ENCODE peak calls at places on chromosomes 1 and 21, in ten cellular contexts. N is left ventricle myocardium inferior, W is osteoblast, J is uterus, V is bronchial epithelial cell, O is stomach, S is cardiac muscle cell, H is MM.1S, R is AG09309, I is fibroblast of lung. C is an unnamed sample.

GRCh38 chr1:239763850-239764249 is 327.8 kb upstream of the FMN2 start:
- DNase-seq in N (no peak), W (no peak), J (no peak), V (no peak), O (no peak), S (no peak), H (no peak), R (no peak), I (no peak), C (no peak)

GRCh38 chr1:195141294-195141693 is 1466.9 kb downstream of the KCNT2 start:
- DNase-seq in N (no peak), W (no peak), J (no peak), V (no peak), O (no peak), S (no peak), H (no peak), R (no peak), I (no peak), C (no peak)

GRCh38 chr1:234925440-234926251 is 203.0 kb downstream of the TOMM20 start:
- DNase-seq in N (no peak), W (peak; percentile 95), J (no peak), V (peak; percentile 99), O (no peak), S (no peak), H (peak; percentile 15), R (peak; percentile 98), I (peak; percentile 100), C (no peak)

GRCh38 chr1:15603050-15603965 is 13.9 kb upstream of the DDI2 start:
- DNase-seq in N (peak; percentile 97), W (peak; percentile 100), J (peak; percentile 97), V (peak; percentile 95), O (peak; percentile 99), S (peak; percentile 94), H (peak; percentile 61), R (peak; percentile 67), I (peak; percentile 96), C (peak; percentile 98)

GRCh38 chr1:235411489-235412486 is 44.6 kb downstream of the TBCE start:
- DNase-seq in N (no peak), W (no peak), J (no peak), V (no peak), O (peak; percentile 26), S (no peak), H (no peak), R (no peak), I (peak; percentile 15), C (peak; percentile 61)

GRCh38 chr1:42154685-42155084 is 1.5 kb downstream of the GUCA2B start:
- DNase-seq in N (no peak), W (peak; percentile 52), J (no peak), V (no peak), O (no peak), S (no peak), H (no peak), R (no peak), I (no peak), C (no peak)

GRCh38 chr1:22093513-22093912 is 41.0 kb downstream of the CDC42 start:
- DNase-seq in N (no peak), W (no peak), J (no peak), V (no peak), O (no peak), S (no peak), H (no peak), R (no peak), I (no peak), C (no peak)

GRCh38 chr1:66733348-66734017 is 18.8 kb upstream of the DYNLT5 start:
- DNase-seq in N (no peak), W (no peak), J (no peak), V (peak; percentile 81), O (no peak), S (no peak), H (peak; percentile 70), R (no peak), I (peak; percentile 62), C (no peak)

GRCh38 chr21:39009587-39010225 is 173.5 kb downstream of the PSMG1 start:
- DNase-seq in N (no peak), W (no peak), J (no peak), V (no peak), O (no peak), S (no peak), H (no peak), R (no peak), I (no peak), C (no peak)

GRCh38 chr1:202159534-202160371 is 649 bp downstream of the PTPN7 start:
- DNase-seq in N (no peak), W (no peak), J (no peak), V (no peak), O (no peak), S (no peak), H (peak; percentile 75), R (no peak), I (no peak), C (no peak)

GRCh38 chr1:196400478-196401453 is 207.5 kb downstream of the KCNT2 start:
- DNase-seq in N (no peak), W (peak; percentile 79), J (peak; percentile 23), V (peak; percentile 80), O (no peak), S (no peak), H (no peak), R (peak; percentile 70), I (peak; percentile 94), C (peak; percentile 41)

GRCh38 chr1:118204648-118205047 is 19.6 kb upstream of the SPAG17 start:
- DNase-seq in N (no peak), W (no peak), J (no peak), V (peak; percentile 47), O (no peak), S (no peak), H (no peak), R (no peak), I (no peak), C (peak; percentile 19)

GRCh38 chr1:67540733-67541125 is 110.5 kb upstream of the SERBP1 start:
- DNase-seq in N (no peak), W (no peak), J (no peak), V (peak; percentile 74), O (no peak), S (no peak), H (no peak), R (no peak), I (peak; percentile 39), C (no peak)

GRCh38 chr21:24046816-24047443 is 1560.4 kb downstream of the MRPL39 start:
- DNase-seq in N (no peak), W (no peak), J (no peak), V (no peak), O (no peak), S (no peak), H (no peak), R (no peak), I (no peak), C (no peak)

GRCh38 chr1:19734472-19734999 is 65.2 kb downstream of the TMCO4 start:
- DNase-seq in N (peak; percentile 29), W (peak; percentile 82), J (no peak), V (no peak), O (no peak), S (no peak), H (no peak), R (no peak), I (peak; percentile 87), C (no peak)

GRCh38 chr21:16420086-16420724 is 690.4 kb downstream of the USP25 start:
- DNase-seq in N (peak; percentile 38), W (no peak), J (peak; percentile 47), V (peak; percentile 67), O (peak; percentile 42), S (peak; percentile 47), H (no peak), R (no peak), I (peak; percentile 84), C (peak; percentile 57)
- H3K4me3 ChIP-seq in N (peak overlapping the region; percentile 69), W (peak overlapping the region; percentile 59), J (peak overlapping the region; percentile 39), V (peak overlapping the region; percentile 31), O (peak overlapping the region; percentile 35), S (no peak overlapping the region), H (no peak overlapping the region), R (peak overlapping the region; percentile 14), I (peak overlapping the region; percentile 6), C (peak overlapping the region; percentile 56)

GRCh38 chr1:29415156-29415830 is 179.0 kb downstream of the PTPRU start:
- DNase-seq in N (no peak), W (no peak), J (no peak), V (peak; percentile 21), O (no peak), S (peak; percentile 61), H (no peak), R (no peak), I (peak; percentile 20), C (no peak)
- TF ChIP-seq CTCF in N (no peak), W (no peak), J (no peak), V (no peak), O (no peak), S (no peak), H (peak; percentile 11), R (peak; percentile 7), I (no peak), C (no peak)

DNA sequence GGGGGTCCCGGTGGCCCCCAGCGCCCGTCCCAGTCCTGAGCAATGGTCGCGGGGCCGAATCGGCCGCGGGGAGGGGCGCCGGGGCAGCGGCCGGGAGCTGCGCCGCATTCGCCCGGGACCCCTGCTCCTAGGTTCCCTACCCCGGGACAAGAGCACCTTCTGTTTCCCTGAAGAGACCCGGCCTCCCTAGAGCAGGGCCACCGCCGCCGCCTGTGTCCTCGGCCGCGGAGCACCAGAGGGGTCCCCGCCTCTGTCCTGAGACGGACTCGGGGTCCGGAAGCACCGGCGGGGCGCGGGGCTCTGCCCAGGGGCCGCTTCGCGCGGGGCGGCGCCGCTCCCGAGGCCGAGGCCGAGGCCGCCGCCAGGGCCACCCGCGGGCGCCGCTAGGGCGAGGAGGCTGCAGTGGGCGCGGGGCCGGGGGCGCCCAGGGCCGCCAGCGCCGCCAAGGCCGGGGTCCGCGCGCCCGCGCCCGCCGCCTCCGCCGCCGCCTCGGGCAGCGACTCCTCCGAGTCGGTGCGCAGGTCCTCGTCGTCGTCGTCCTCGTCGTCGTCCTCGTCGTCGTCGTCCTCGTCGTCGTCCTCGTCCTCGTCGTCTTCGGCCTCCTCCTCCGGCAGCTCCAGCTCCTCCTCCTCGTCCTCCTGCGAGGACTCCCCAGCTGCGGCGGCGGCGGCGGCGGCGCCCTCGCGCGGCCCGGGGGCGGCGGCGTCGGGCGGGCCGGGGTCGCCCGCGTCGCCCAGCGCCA is 157.7 kb downstream of the CASZ1 start:
- DNase-seq in N (no peak), W (peak; percentile 91), J (no peak), V (no peak), O (no peak), S (no peak), H (no peak), R (no peak), I (no peak), C (no peak)
- H3K4me3 ChIP-seq in N (peak overlapping the region; percentile 55), W (peak overlapping the region; percentile 49), J (peak overlapping the region; percentile 17), V (no peak overlapping the region), O (peak overlapping the region; percentile 11), S (no peak overlapping the region), H (no peak overlapping the region), R (no peak overlapping the region), I (no peak overlapping the region), C (no peak overlapping the region)

DNA sequence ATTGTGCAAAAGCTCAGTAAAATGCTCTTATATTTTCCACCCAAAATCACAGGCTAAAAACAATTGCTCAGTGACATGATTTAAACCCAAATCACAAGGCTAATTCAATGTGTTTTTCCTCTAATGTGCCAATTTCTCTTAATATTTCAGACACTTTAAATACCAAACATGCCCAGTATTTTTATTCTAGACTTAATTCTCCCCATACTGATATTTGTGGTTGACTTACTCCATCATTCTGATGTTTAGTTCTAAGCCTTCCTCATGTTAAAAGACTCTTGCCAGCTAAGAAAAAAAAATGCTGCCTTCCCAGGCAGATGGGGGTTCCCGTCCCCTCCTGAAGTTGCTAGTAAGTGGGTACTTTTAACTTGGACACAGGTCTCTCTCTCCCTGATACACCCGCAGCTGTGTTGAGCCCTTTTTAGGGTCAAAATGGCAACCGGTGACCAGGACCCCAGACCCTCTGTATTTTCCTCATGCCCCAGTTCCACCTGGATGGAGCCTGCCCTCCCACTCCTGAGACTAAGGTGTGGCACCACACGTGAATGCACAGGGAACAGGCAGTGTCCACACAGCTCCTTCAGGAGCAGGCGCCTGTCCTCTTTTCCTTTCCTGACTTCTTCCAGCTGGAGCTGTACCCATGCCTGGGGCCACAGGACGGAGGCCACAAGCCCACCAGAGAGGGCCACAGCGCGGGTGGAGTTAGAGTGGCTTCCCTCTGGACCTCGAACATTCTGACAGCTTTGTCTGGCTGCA is 118.9 kb downstream of the RIPK4 start:
- DNase-seq in N (no peak), W (no peak), J (no peak), V (no peak), O (no peak), S (no peak), H (no peak), R (no peak), I (peak; percentile 43), C (no peak)
- TF ChIP-seq CTCF in N (no peak), W (no peak), J (no peak), V (no peak), O (no peak), S (no peak), H (no peak), R (no peak), I (no peak), C (no peak)